ENCODE peak calls at places on chromosomes 3 and 15, in five cellular contexts. B, L, W, N and F are unnamed samples.

GRCh38 chr3:53730565-53730964 is 115.7 kb downstream of the CHDH start:
- DNase-seq in B (no peak), L (no peak), W (no peak), N (peak; percentile 66), F (no peak)

GRCh38 chr3:195907730-195908438 is 467 bp downstream of the TNK2 start:
- DNase-seq in B (peak; percentile 38), L (no peak), W (peak; percentile 54), N (peak; percentile 69), F (no peak)

GRCh38 chr3:197031315-197032285 is 2.0 kb upstream of the MELTF start:
- DNase-seq in B (no peak), L (peak; percentile 96), W (peak; percentile 87), N (no peak), F (peak; percentile 100)

GRCh38 chr3:152155246-152155645 is 113.5 kb upstream of the MBNL1 start:
- DNase-seq in B (no peak), L (no peak), W (no peak), N (no peak), F (no peak)

GRCh38 chr3:73324203-73325155 is 263.0 kb downstream of the EBLN2 start:
- DNase-seq in B (no peak), L (no peak), W (no peak), N (no peak), F (no peak)

GRCh38 chr15:27028836-27029482 is 58.0 kb downstream of the GABRG3 start:
- DNase-seq in B (no peak), L (no peak), W (no peak), N (no peak), F (no peak)

GRCh38 chr15:63909819-63910437 is 76.2 kb upstream of the HERC1 start:
- DNase-seq in B (no peak), L (no peak), W (no peak), N (peak; percentile 64), F (peak; percentile 53)

GRCh38 chr3:53083949-53084309 is 38.1 kb upstream of the SFMBT1 start:
- DNase-seq in B (no peak), L (no peak), W (peak; percentile 59), N (no peak), F (no peak)

GRCh38 chr15:36802861-36803531 is 223.6 kb downstream of the CDIN1 start:
- DNase-seq in B (no peak), L (no peak), W (no peak), N (no peak), F (no peak)

GRCh38 chr3:129161860-129162271 is 1.0 kb upstream of the ISY1 start:
- DNase-seq in B (no peak), L (peak; percentile 18), W (peak; percentile 21), N (peak; percentile 38), F (peak; percentile 8)

GRCh38 chr15:70526974-70527325 is 236.4 kb downstream of the UACA start:
- DNase-seq in B (no peak), L (no peak), W (no peak), N (no peak), F (no peak)

GRCh38 chr3:3295586-3295985 is 116.1 kb upstream of the CRBN start:
- DNase-seq in B (no peak), L (no peak), W (no peak), N (no peak), F (no peak)

GRCh38 chr3:152021951-152022461 is 148.6 kb downstream of the SUCNR1 start:
- DNase-seq in B (peak; percentile 13), L (no peak), W (no peak), N (no peak), F (peak; percentile 32)

GRCh38 chr3:139839659-139840058 is 95.3 kb upstream of the CLSTN2 start:
- DNase-seq in B (no peak), L (no peak), W (no peak), N (no peak), F (no peak)

GRCh38 chr15:70093070-70093469 is 4.6 kb downstream of the TLE3 start:
- DNase-seq in B (no peak), L (peak; percentile 23), W (no peak), N (no peak), F (no peak)

GRCh38 chr3:59771760-59772159 is 721.9 kb upstream of the CFAP20DC start:
- DNase-seq in B (no peak), L (peak; percentile 5), W (no peak), N (no peak), F (peak; percentile 94)

GRCh38 chr3:8318002-8318649 is 183.5 kb upstream of the LMCD1 start:
- DNase-seq in B (no peak), L (no peak), W (no peak), N (no peak), F (peak; percentile 82)

GRCh38 chr15:100772478-100773378 is 106.9 kb upstream of the ALDH1A3 start:
- DNase-seq in B (no peak), L (no peak), W (no peak), N (peak; percentile 73), F (no peak)

GRCh38 chr3:139299261-139300132 is 44.3 kb upstream of the MRPS22 start:
- DNase-seq in B (no peak), L (peak; percentile 88), W (peak; percentile 94), N (no peak), F (peak; percentile 61)

GRCh38 chr3:124660606-124661005 is 69.6 kb upstream of the UMPS start:
- DNase-seq in B (no peak), L (no peak), W (no peak), N (no peak), F (no peak)

GRCh38 chr15:60397772-60398445 is at the start of gene ANXA2:
- DNase-seq in B (no peak), L (no peak), W (peak; percentile 97), N (peak; percentile 85), F (peak; percentile 84)

GRCh38 chr15:60396100-60396499 is 1.7 kb downstream of the ANXA2 start:
- DNase-seq in B (no peak), L (no peak), W (no peak), N (no peak), F (no peak)

GRCh38 chr15:60396560-60396963 is 1.2 kb downstream of the ANXA2 start:
- DNase-seq in B (no peak), L (no peak), W (no peak), N (no peak), F (no peak)

GRCh38 chr15:60395276-60396011 is 2.3 kb downstream of the ANXA2 start:
- DNase-seq in B (no peak), L (no peak), W (no peak), N (no peak), F (no peak)

GRCh38 chr15:60396964-60397771 is 618 bp downstream of the ANXA2 start:
- DNase-seq in B (peak; percentile 53), L (no peak), W (peak; percentile 85), N (peak; percentile 70), F (peak; percentile 68)
- TF ChIP-seq MXI1 in B (no peak), L (no peak), W (no peak), N (no peak), F (peak; percentile 73)

GRCh38 chr3:178295257-178295912 is 240.9 kb upstream of the KCNMB2 start:
- DNase-seq in B (no peak), L (no peak), W (no peak), N (peak; percentile 8), F (peak; percentile 50)
- TF ChIP-seq MXI1 in B (no peak), L (no peak), W (no peak), N (no peak), F (no peak)

GRCh38 chr3:33377931-33378330 is 62.3 kb downstream of the UBP1 start:
- DNase-seq in B (no peak), L (no peak), W (no peak), N (no peak), F (peak; percentile 84)
- TF ChIP-seq MXI1 in B (no peak), L (no peak), W (no peak), N (no peak), F (peak; percentile 47)

DNA sequence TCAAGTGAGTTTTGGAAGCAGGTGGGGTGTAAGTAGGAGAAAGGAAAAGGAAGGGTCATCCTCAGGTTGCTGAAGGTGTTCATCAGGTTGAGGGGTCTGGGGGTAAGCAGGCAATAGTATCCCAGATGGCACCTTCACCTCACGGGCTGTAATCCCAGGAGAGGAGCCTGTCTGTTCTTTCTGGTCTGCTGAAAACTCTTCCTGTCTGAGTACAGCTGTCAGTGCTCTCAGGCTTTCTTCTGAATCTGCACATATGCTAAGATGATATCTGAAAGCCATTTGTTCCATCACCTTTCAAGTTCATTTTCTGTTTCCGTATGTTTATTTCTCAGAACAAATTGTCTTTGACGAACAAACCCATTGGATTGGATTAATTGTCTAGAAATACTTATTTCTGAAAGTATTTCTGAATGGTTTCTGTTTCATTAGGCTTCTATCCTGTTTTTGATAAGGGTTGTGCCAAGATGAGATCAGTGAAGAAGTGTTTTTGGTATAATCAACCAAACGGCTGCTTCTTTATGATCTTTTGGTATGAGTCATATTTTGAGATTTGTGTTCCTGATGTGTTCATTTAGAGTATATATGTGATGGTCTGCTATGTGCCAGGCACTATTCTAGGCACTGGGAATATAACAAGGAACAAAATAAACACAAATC is 13.3 kb downstream of the ZNF592 start:
- DNase-seq in B (no peak), L (no peak), W (no peak), N (peak; percentile 44), F (peak; percentile 31)
- TF ChIP-seq MXI1 in B (no peak), L (no peak), W (no peak), N (peak; percentile 56), F (no peak)

GRCh38 chr3:105868450-105868744 is 415 bp downstream of the CBLB start:
- DNase-seq in B (no peak), L (peak; percentile 35), W (peak; percentile 27), N (peak; percentile 76), F (peak; percentile 52)

GRCh38 chr3:105865867-105866350 is 2.9 kb downstream of the CBLB start:
- DNase-seq in B (no peak), L (no peak), W (no peak), N (no peak), F (no peak)

GRCh38 chr3:105867690-105868449 is 942 bp downstream of the CBLB start:
- DNase-seq in B (no peak), L (no peak), W (no peak), N (no peak), F (no peak)

GRCh38 chr3:105865016-105865623 is 3.7 kb downstream of the CBLB start:
- DNase-seq in B (no peak), L (no peak), W (no peak), N (no peak), F (peak; percentile 37)

DNA sequence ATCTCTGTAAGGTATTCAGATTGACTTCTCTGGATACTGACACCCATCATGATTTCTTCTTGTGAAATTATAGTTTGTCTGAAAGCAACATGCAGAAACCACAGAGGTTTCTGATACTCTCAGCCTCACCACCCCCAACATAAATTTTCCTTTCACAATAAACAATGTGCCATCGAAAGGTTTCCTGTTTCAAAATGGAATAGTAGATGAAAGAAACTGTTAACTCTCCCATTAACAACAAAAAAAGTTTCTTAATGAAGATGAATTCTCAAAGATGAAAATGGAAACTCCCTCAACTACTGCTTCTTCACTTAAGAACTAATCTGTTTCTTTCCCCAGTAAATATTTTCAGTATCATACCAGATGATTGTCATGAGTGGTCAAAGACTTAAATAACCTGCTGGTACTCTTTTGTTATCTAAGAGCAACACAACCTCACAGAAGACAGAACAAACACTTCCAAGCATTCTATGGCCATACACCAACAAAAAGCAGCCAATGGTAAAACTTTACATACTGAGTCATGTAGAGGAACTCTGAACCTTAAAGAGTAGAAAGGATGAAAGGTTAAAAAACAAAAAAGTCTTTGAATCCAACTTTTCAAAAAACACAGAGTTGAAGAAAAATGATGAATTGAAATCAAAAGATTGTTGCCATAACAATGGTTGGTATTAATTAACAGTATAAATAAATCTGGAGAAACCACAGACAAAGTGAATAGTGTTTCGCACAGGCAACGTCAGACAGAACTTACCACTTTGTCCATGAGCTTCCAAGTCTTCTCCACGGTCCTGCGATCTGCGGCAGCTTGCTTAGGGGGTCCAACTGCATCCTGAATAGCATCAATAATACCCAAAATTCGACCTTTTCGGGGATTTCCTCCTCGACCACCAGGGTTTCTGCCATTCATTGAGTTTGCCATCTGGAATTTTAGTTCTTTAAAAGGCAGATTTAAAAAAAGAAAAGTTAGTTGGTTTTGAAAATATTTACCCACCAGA is 1.9 kb downstream of the CBLB start:
- DNase-seq in B (peak; percentile 80), L (peak; percentile 72), W (peak; percentile 39), N (no peak), F (peak; percentile 40)
- TF ChIP-seq MXI1 in B (no peak), L (no peak), W (no peak), N (no peak), F (no peak)